ENCODE peak calls at places on chromosomes 1 and 21, in ten cellular contexts. Y is transverse colon; H is T-cell; N is right atrium auricular region; B is activated CD8-positive, alpha-beta memory T cell treated with anti-CD3 and anti-CD28 coated beads, Interleukin-2, amount 50 U/mL, for 4 hours; S is fibroblast of pulmonary artery; F is NCI-H1092; R is tibial artery; M is hepatocyte; Q is AG09309. K is an unnamed sample.

GRCh38 chr1:109290998-109291397 is 8.1 kb upstream of the PSRC1 start:
- DNase-seq in Y (no peak), H (no peak), N (no peak), B (no peak), S (no peak), F (no peak), R (no peak), M (no peak), Q (no peak), K (no peak)

GRCh38 chr1:6538958-6539357 is 15.4 kb downstream of the NOL9 start:
- DNase-seq in Y (no peak), H (no peak), N (no peak), B (no peak), S (peak; percentile 18), F (no peak), R (no peak), M (no peak), Q (no peak), K (no peak)

GRCh38 chr1:8093221-8093980 is 67.3 kb upstream of the ERRFI1 start:
- DNase-seq in Y (peak; percentile 35), H (no peak), N (no peak), B (no peak), S (no peak), F (no peak), R (no peak), M (no peak), Q (no peak), K (no peak)

GRCh38 chr1:25688390-25689119 is 72.0 kb downstream of the MAN1C1 start:
- DNase-seq in Y (peak; percentile 33), H (no peak), N (no peak), B (no peak), S (no peak), F (no peak), R (peak; percentile 79), M (peak; percentile 51), Q (no peak), K (peak; percentile 82)

GRCh38 chr1:215794151-215794550 is 227.0 kb downstream of the KCTD3 start:
- DNase-seq in Y (no peak), H (no peak), N (no peak), B (no peak), S (no peak), F (peak; percentile 77), R (no peak), M (no peak), Q (no peak), K (no peak)

GRCh38 chr21:37463083-37463780 is 96.7 kb downstream of the DYRK1A start:
- DNase-seq in Y (no peak), H (no peak), N (no peak), B (no peak), S (peak; percentile 75), F (no peak), R (no peak), M (peak; percentile 33), Q (no peak), K (peak; percentile 81)

GRCh38 chr1:194047921-194048320 is 861.5 kb upstream of the B3GALT2 start:
- DNase-seq in Y (no peak), H (no peak), N (no peak), B (no peak), S (no peak), F (no peak), R (no peak), M (no peak), Q (no peak), K (no peak)

GRCh38 chr1:150322310-150322709 is 977 bp downstream of the PRPF3 start:
- DNase-seq in Y (no peak), H (no peak), N (no peak), B (no peak), S (peak; percentile 17), F (no peak), R (no peak), M (no peak), Q (peak; percentile 27), K (peak; percentile 25)

GRCh38 chr1:232340448-232340847 is 289.5 kb downstream of the SIPA1L2 start:
- DNase-seq in Y (no peak), H (no peak), N (no peak), B (no peak), S (no peak), F (no peak), R (no peak), M (no peak), Q (no peak), K (no peak)

GRCh38 chr1:204760350-204761134 is 75.0 kb upstream of the LRRN2 start:
- DNase-seq in Y (no peak), H (no peak), N (no peak), B (no peak), S (no peak), F (no peak), R (no peak), M (no peak), Q (no peak), K (no peak)

GRCh38 chr1:5423109-5423508 is 569.1 kb downstream of the NPHP4 start:
- DNase-seq in Y (no peak), H (peak; percentile 17), N (no peak), B (peak; percentile 29), S (no peak), F (no peak), R (no peak), M (peak; percentile 23), Q (no peak), K (no peak)

GRCh38 chr1:63635681-63636080 is 42.5 kb downstream of the PGM1 start:
- DNase-seq in Y (no peak), H (no peak), N (no peak), B (no peak), S (peak; percentile 39), F (no peak), R (no peak), M (no peak), Q (no peak), K (peak; percentile 37)

GRCh38 chr1:98661544-98662353 is at the start of gene SNX7:
- DNase-seq in Y (peak; percentile 89), H (peak; percentile 17), N (peak; percentile 69), B (no peak), S (peak; percentile 76), F (no peak), R (peak; percentile 79), M (peak; percentile 94), Q (no peak), K (peak; percentile 66)

GRCh38 chr1:67564193-67564592 is 120.8 kb upstream of the GADD45A start:
- DNase-seq in Y (peak; percentile 34), H (no peak), N (peak; percentile 80), B (no peak), S (peak; percentile 35), F (no peak), R (peak; percentile 66), M (no peak), Q (peak; percentile 46), K (peak; percentile 98)

GRCh38 chr1:228697209-228698016 is 37.9 kb upstream of the RHOU start:
- DNase-seq in Y (peak; percentile 32), H (peak; percentile 4), N (peak; percentile 95), B (no peak), S (peak; percentile 96), F (peak; percentile 36), R (peak; percentile 91), M (peak; percentile 78), Q (peak; percentile 52), K (peak; percentile 88)

GRCh38 chr1:84907095-84907827 is 14.3 kb upstream of the LPAR3 start:
- DNase-seq in Y (no peak), H (no peak), N (no peak), B (no peak), S (peak; percentile 50), F (no peak), R (no peak), M (no peak), Q (peak; percentile 20), K (no peak)

GRCh38 chr1:92705456-92705855 is 79.5 kb downstream of the EVI5 start:
- DNase-seq in Y (no peak), H (no peak), N (no peak), B (no peak), S (peak; percentile 38), F (no peak), R (no peak), M (no peak), Q (no peak), K (peak; percentile 75)

GRCh38 chr1:19084206-19084738 is 125.8 kb downstream of the UBR4 start:
- DNase-seq in Y (no peak), H (no peak), N (no peak), B (no peak), S (no peak), F (no peak), R (no peak), M (no peak), Q (no peak), K (no peak)

GRCh38 chr1:36115200-36115669 is 9.8 kb downstream of the COL8A2 start:
- DNase-seq in Y (no peak), H (no peak), N (no peak), B (no peak), S (peak; percentile 48), F (no peak), R (peak; percentile 47), M (peak; percentile 58), Q (peak; percentile 73), K (peak; percentile 82)